ENCODE peak calls at places on chromosome 13, in four cellular contexts. G, N, Y and T are unnamed samples. For H3K36me3, the result is how much of the 10 kb centered on the place peaks cover.

GRCh38 chr13:98207411-98207810 is 30.3 kb upstream of the RNF113B start:
- DNase-seq in Y (no peak), N (no peak), G (peak), T (peak)

GRCh38 chr13:99380921-99381645 is 73.9 kb upstream of the GPR183 start:
- DNase-seq in Y (peak), N (no peak), G (no peak), T (no peak)

GRCh38 chr13:46178143-46178542 is 3.8 kb downstream of the LCP1 start:
- DNase-seq in N (no peak), Y (no peak), G (no peak), T (no peak)

GRCh38 chr13:100751826-100752225 is 77.2 kb upstream of the TMTC4 start:
- DNase-seq in G (no peak), N (no peak), Y (no peak), T (no peak)

GRCh38 chr13:27170221-27170520 is 1.4 kb downstream of the USP12 start:
- DNase-seq in Y (no peak), G (no peak), N (no peak), T (no peak)

GRCh38 chr13:26772531-26772930 is 11.9 kb upstream of the GPR12 start:
- DNase-seq in N (no peak), Y (no peak), G (no peak), T (no peak)

GRCh38 chr13:34207334-34207733 is 389.4 kb downstream of the RFC3 start:
- DNase-seq in Y (no peak), N (no peak), G (peak), T (peak)

GRCh38 chr13:112077729-112078128 is 10.8 kb downstream of the SOX1 start:
- DNase-seq in N (no peak), Y (no peak), G (no peak), T (no peak)

GRCh38 chr13:24161010-24161775 is 673 bp downstream of the SPATA13 start:
- DNase-seq in N (peak), Y (peak), G (peak), T (peak)

GRCh38 chr13:45296259-45296658 is 44.7 kb downstream of the TPT1 start:
- DNase-seq in Y (no peak), G (no peak), N (no peak), T (no peak)

GRCh38 chr13:50179977-50180376 is 164.7 kb downstream of the KCNRG start:
- DNase-seq in N (no peak), Y (no peak), G (no peak), T (no peak)

GRCh38 chr13:102310691-102311432 is 91.0 kb downstream of the FGF14 start:
- DNase-seq in N (no peak), G (no peak), Y (no peak), T (no peak)

GRCh38 chr13:77513719-77514335 is 21.7 kb upstream of the SCEL start:
- DNase-seq in N (no peak), G (no peak), Y (no peak), T (no peak)

GRCh38 chr13:72849571-72849970 is 67.6 kb downstream of the PIBF1 start:
- DNase-seq in G (no peak), N (no peak), Y (no peak), T (no peak)
- H3K36me3 ChIP-seq in G (under half), N (under half), Y (under half), T (under half)

GRCh38 chr13:87678353-87678752 is 7.2 kb downstream of the SLITRK5 start:
- DNase-seq in G (no peak), N (no peak), Y (no peak), T (no peak)
- H3K4me3 ChIP-seq in G (peak), N (peak), Y (no peak), T (peak)

GRCh38 chr13:33150146-33150545 is 133.9 kb downstream of the KL start:
- DNase-seq in N (no peak), Y (no peak), G (no peak), T (no peak)

GRCh38 chr13:33152389-33152788 is 133.2 kb downstream of the STARD13 start:
- DNase-seq in Y (no peak), G (no peak), N (no peak), T (no peak)

GRCh38 chr13:33154911-33155310 is 130.6 kb downstream of the STARD13 start:
- DNase-seq in G (no peak), Y (no peak), N (no peak), T (no peak)

GRCh38 chr13:33150662-33151061 is 134.4 kb downstream of the KL start:
- DNase-seq in N (no peak), G (no peak), Y (no peak), T (no peak)

DNA sequence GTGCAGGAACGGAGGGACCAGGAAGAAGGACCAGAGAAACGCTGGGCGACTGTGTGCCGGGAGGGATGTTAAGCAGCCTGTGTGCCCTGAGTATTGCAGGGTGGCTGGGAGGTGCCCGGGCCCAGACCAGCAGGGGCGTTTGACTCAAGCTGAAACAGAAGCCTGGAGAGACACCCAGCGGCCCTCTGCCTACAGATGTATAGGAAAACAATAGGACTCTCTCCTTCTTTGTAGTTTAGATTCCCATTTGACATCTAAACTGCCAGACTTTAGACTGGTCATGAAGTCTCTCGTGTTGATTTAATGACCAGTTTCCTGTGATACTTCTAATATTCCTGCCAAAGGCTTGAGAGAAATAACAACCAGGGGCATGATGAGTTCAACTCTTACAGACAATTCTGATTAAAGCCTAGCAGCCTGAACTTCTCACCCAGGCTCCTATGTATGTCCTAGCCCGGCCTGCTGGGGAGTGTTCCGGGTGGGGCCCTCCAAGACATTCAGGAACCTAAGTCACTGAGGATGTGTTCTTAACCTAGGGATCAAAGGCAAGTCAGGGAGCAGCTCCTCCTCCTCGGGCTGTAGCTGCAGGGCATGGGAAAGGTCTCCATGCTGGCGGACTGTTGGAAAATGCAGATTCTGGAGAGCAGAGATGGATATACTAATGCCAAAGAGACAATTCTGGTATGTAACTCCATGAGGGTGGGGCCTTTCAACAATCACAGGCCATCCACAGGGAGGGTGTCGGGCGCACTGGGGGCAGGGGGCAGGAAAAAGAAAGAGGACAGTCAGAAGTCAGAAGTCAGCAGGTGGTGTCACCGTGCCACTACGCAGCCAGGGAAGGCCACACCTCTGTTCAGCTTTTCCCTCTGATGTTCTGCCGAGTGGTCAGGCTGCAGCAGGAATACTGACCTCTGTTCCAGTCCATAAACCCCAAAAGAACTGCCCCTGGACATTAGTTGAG is 131.9 kb downstream of the STARD13 start:
- DNase-seq in Y (no peak), G (no peak), N (no peak), T (peak)
- H3K36me3 ChIP-seq in Y (under half), G (under half), N (under half), T (under half)

GRCh38 chr13:110572778-110573118 is 11.2 kb upstream of the RAB20 start:
- DNase-seq in G (no peak), Y (no peak), N (no peak), T (no peak)
- H3K4me3 ChIP-seq in G (no peak), Y (no peak), N (no peak), T (no peak)

GRCh38 chr13:113209880-113210421 is 538 bp downstream of the CUL4A start:
- DNase-seq in G (peak), N (peak), Y (peak), T (peak)

GRCh38 chr13:113210834-113211233 is 1.4 kb downstream of the CUL4A start:
- DNase-seq in G (no peak), Y (no peak), N (no peak), T (no peak)

GRCh38 chr13:113209336-113209879 is at the start of gene CUL4A:
- DNase-seq in N (peak), G (peak), Y (peak), T (peak)

GRCh38 chr13:113207890-113208423 is 512 bp downstream of the PCID2 start:
- DNase-seq in G (peak), Y (no peak), N (peak), T (no peak)

DNA sequence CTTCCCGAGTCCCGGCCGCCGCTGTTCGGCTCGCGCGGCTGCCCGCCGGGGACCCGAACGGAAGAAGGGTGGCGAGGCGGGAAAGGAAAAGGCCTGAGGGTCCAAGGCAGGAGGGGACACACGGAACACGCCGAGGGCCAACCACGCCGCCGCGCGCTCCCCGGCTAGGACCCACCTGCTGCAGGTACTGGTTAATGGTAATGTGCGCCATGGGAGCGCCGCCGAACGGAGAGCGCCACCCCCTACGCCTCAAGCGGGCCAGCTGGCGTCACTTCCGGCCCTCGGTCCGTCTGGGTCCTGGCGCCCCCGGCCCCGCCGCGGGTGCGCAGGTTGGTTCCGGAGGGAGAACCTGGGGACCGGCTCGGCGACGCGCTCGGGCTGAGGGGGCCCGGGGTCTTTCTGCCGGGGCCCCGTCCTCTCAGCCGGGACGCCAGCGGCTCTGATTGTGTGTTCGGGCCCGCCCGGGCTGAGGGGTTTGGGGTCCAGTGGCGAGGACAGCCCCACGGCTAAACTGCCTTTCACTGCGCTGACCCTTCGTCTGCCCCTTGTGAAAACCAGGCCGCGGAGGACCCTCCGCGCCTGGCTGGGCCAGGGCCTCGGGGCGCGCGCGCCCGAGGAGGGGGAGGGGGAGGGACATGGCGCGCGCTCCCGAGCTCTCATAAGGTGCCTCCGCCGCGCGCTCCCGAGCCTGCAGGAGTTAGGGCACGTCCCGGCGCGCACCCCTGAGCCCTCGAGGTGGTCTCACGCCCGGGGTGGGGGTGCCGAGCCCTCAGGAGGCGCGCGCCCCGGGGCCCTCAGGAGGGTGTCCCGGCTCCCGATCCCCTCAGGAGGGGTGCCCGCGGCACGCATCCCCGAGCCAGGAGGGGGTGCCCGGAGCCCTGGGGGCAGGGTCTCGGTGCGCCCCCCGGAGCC is at the start of gene PCID2:
- DNase-seq in Y (peak), G (peak), N (peak), T (peak)
- H3K36me3 ChIP-seq in Y (under half), G (under half), N (under half), T (under half)

GRCh38 chr13:107764012-107764411 is 451.3 kb downstream of the LIG4 start:
- DNase-seq in G (no peak), N (no peak), Y (no peak), T (no peak)

GRCh38 chr13:107770541-107770940 is 444.8 kb downstream of the LIG4 start:
- DNase-seq in G (no peak), Y (no peak), N (no peak), T (no peak)

GRCh38 chr13:107767119-107767518 is 448.2 kb downstream of the LIG4 start:
- DNase-seq in Y (no peak), G (no peak), N (no peak), T (no peak)

DNA sequence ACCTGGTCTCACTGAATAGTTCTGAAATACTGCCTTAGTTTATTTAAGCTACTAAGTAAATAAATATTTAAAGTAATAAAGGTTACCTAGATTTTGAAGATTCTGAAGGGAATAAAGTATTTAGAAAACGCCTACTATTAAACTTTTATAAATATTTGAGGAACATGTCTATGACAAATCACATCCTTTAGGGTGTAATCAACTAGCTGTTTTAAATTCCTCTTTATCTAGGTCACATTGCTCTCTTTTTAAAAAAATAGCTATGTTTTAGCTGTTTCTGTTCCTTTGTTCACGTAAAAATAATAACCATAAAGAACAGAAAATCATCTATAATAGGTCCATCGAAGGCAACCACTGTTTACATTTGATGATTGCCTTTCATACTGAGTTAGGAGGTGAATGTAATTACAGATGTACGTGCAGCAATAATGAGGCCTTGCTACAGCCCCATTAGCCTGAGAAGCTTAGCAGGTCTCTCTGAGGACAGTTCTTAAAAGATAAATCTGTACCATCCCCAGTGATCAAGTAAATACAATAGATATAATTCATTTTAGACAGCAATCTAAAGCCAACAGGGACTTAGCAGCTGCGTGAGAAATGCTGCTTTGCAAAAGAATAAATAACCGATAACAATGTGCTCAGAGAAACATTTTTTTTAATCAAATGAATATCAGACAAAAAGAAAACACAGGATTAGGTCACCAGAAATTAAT is 449.5 kb downstream of the LIG4 start:
- DNase-seq in N (no peak), G (no peak), Y (no peak), T (no peak)
- H3K4me3 ChIP-seq in N (no peak), G (no peak), Y (no peak), T (no peak)